ENCODE peak calls at places on chromosomes 1 and 21, in nine cellular contexts. H, D, T, Z, P, G, K, V and W are unnamed samples.

GRCh38 chr1:40692429-40692905 is 963 bp downstream of the NFYC start:
- DNase-seq in H (no peak), D (no peak), T (peak), Z (no peak), P (no peak), G (no peak), K (no peak), V (no peak), W (no peak)

GRCh38 chr21:9008636-9009035 is 1512.7 kb upstream of the TPTE start:
- DNase-seq in H (no peak), D (no peak), T (no peak), Z (no peak), P (no peak), G (no peak), K (no peak), V (no peak), W (no peak)

GRCh38 chr1:165949335-165950130 is 122.1 kb downstream of the UCK2 start:
- DNase-seq in H (no peak), D (no peak), T (peak), Z (no peak), P (no peak), G (no peak), K (peak), V (no peak), W (no peak)

GRCh38 chr1:39940980-39941871 is 13.7 kb upstream of the MFSD2A start:
- DNase-seq in H (no peak), D (no peak), T (no peak), Z (no peak), P (no peak), G (no peak), K (no peak), V (no peak), W (no peak)

GRCh38 chr1:44827197-44828002 is 15.7 kb downstream of the PTCH2 start:
- DNase-seq in H (no peak), D (no peak), T (no peak), Z (no peak), P (no peak), G (no peak), K (no peak), V (no peak), W (no peak)

GRCh38 chr1:54051936-54052469 is 1.0 kb downstream of the TMEM59 start:
- DNase-seq in H (no peak), D (no peak), T (no peak), Z (no peak), P (no peak), G (peak), K (no peak), V (no peak), W (no peak)

GRCh38 chr21:35390013-35390776 is 341.1 kb upstream of the RUNX1 start:
- DNase-seq in H (no peak), D (no peak), T (no peak), Z (no peak), P (no peak), G (no peak), K (no peak), V (no peak), W (no peak)

GRCh38 chr1:92411511-92411910 is 75.2 kb downstream of the GFI1 start:
- DNase-seq in H (no peak), D (no peak), T (no peak), Z (no peak), P (no peak), G (peak), K (no peak), V (no peak), W (no peak)

GRCh38 chr1:40754201-40754600 is 29.4 kb upstream of the KCNQ4 start:
- DNase-seq in H (no peak), D (no peak), T (no peak), Z (no peak), P (no peak), G (no peak), K (no peak), V (no peak), W (no peak)

GRCh38 chr1:12376236-12377064 is 146.6 kb downstream of the VPS13D start:
- DNase-seq in H (no peak), D (no peak), T (no peak), Z (no peak), P (no peak), G (peak), K (no peak), V (no peak), W (no peak)

GRCh38 chr1:198677027-198677426 is 38.2 kb downstream of the PTPRC start:
- DNase-seq in H (no peak), D (no peak), T (no peak), Z (no peak), P (no peak), G (no peak), K (no peak), V (no peak), W (no peak)

GRCh38 chr1:178362784-178363183 is 134.0 kb downstream of the CLEC20A start:
- DNase-seq in H (no peak), D (no peak), T (no peak), Z (no peak), P (no peak), G (no peak), K (no peak), V (no peak), W (no peak)

GRCh38 chr1:212612251-212612961 is 3.8 kb downstream of the ATF3 start:
- DNase-seq in H (no peak), D (no peak), T (no peak), Z (no peak), P (no peak), G (no peak), K (no peak), V (no peak), W (no peak)

GRCh38 chr1:119714583-119714982 is 2.8 kb downstream of the PHGDH start:
- DNase-seq in H (peak), D (no peak), T (no peak), Z (no peak), P (no peak), G (peak), K (no peak), V (no peak), W (no peak)

GRCh38 chr1:172588296-172589291 is 55.6 kb downstream of the SUCO start:
- DNase-seq in H (no peak), D (no peak), T (no peak), Z (no peak), P (no peak), G (no peak), K (peak), V (no peak), W (no peak)

GRCh38 chr1:232307299-232307698 is 322.6 kb downstream of the SIPA1L2 start:
- DNase-seq in H (no peak), D (no peak), T (no peak), Z (no peak), P (no peak), G (no peak), K (no peak), V (no peak), W (no peak)

GRCh38 chr1:211632117-211632807 is 43.2 kb downstream of the NEK2 start:
- DNase-seq in H (no peak), D (no peak), T (peak), Z (no peak), P (peak), G (no peak), K (peak), V (no peak), W (no peak)

GRCh38 chr21:43758132-43758619 is 17.9 kb downstream of the CSTB start:
- DNase-seq in H (peak), D (no peak), T (peak), Z (no peak), P (no peak), G (no peak), K (no peak), V (no peak), W (no peak)

GRCh38 chr1:231242516-231243198 is 1.6 kb downstream of the GNPAT start:
- DNase-seq in H (no peak), D (no peak), T (no peak), Z (no peak), P (no peak), G (peak), K (no peak), V (no peak), W (no peak)

GRCh38 chr1:218874313-218874712 is 299.4 kb upstream of the LYPLAL1 start:
- DNase-seq in H (no peak), D (no peak), T (no peak), Z (no peak), P (no peak), G (peak), K (peak), V (no peak), W (no peak)

GRCh38 chr1:205493241-205494085 is 11.0 kb upstream of the CDK18 start:
- DNase-seq in H (peak), D (no peak), T (no peak), Z (no peak), P (no peak), G (peak), K (peak), V (no peak), W (no peak)

GRCh38 chr1:2042830-2043773 is 7.1 kb upstream of the PRKCZ start:
- DNase-seq in H (no peak), D (no peak), T (no peak), Z (no peak), P (no peak), G (no peak), K (no peak), V (no peak), W (no peak)

GRCh38 chr1:6918908-6919511 is 133.8 kb downstream of the CAMTA1 start:
- DNase-seq in H (no peak), D (no peak), T (no peak), Z (no peak), P (no peak), G (no peak), K (no peak), V (no peak), W (no peak)

GRCh38 chr1:61277129-61277801 is 194.9 kb downstream of the NFIA start:
- DNase-seq in H (no peak), D (no peak), T (peak), Z (no peak), P (no peak), G (no peak), K (no peak), V (no peak), W (no peak)

GRCh38 chr21:28337319-28337718 is 655.4 kb downstream of the LTN1 start:
- DNase-seq in H (no peak), D (no peak), T (no peak), Z (no peak), P (no peak), G (peak), K (peak), V (no peak), W (no peak)

GRCh38 chr1:117592155-117592554 is 13.7 kb upstream of the TENT5C start:
- DNase-seq in H (peak), D (no peak), T (no peak), Z (no peak), P (no peak), G (no peak), K (no peak), V (no peak), W (no peak)

GRCh38 chr1:27058976-27059688 is 46.5 kb upstream of the TENT5B start:
- DNase-seq in H (no peak), D (no peak), T (no peak), Z (no peak), P (no peak), G (no peak), K (no peak), V (no peak), W (no peak)

GRCh38 chr1:81834268-81834667 is 33.5 kb downstream of the ADGRL2 start:
- DNase-seq in H (no peak), D (no peak), T (no peak), Z (no peak), P (no peak), G (no peak), K (no peak), V (no peak), W (no peak)

GRCh38 chr1:11740258-11741192 is 4.6 kb downstream of the AGTRAP start:
- DNase-seq in H (no peak), D (no peak), T (no peak), Z (no peak), P (no peak), G (peak), K (no peak), V (no peak), W (no peak)

GRCh38 chr1:201773764-201774163 is 55.2 kb upstream of the IPO9 start:
- DNase-seq in H (no peak), D (no peak), T (no peak), Z (no peak), P (no peak), G (no peak), K (no peak), V (no peak), W (no peak)

GRCh38 chr1:116119876-116120275 is 8.7 kb downstream of the MAB21L3 start:
- DNase-seq in H (no peak), D (no peak), T (no peak), Z (no peak), P (no peak), G (no peak), K (no peak), V (no peak), W (no peak)

GRCh38 chr1:113036639-113037321 is 36.2 kb upstream of the LRIG2 start:
- DNase-seq in H (no peak), D (no peak), T (no peak), Z (no peak), P (no peak), G (no peak), K (no peak), V (no peak), W (no peak)